ENCODE peak calls at places on chromosomes 4 and X, in five cellular contexts. X, K, W, Z and E are unnamed samples.

GRCh38 chrX:74383611-74384010 is 37.7 kb upstream of the SLC16A2 start:
- DNase-seq in K (peak), X (peak), Z (no peak), W (peak), E (no peak)

GRCh38 chr4:4639370-4639769 is 97.5 kb upstream of the STX18 start:
- DNase-seq in W (no peak), K (no peak), Z (no peak), X (no peak), E (no peak)

GRCh38 chr4:76589872-76590846 is 155.1 kb downstream of the SHROOM3 start:
- DNase-seq in X (peak), K (peak), Z (no peak), W (peak), E (no peak)

GRCh38 chrX:71082778-71083177 is 12.9 kb upstream of the FOXO4 start:
- DNase-seq in W (no peak), X (no peak), K (no peak), Z (no peak), E (no peak)

GRCh38 chr4:150583287-150584197 is 1.6 kb downstream of the MAB21L2 start:
- DNase-seq in W (no peak), X (peak), K (no peak), Z (no peak), E (no peak)

GRCh38 chr4:94396984-94397383 is 54.3 kb upstream of the HPGDS start:
- DNase-seq in X (no peak), W (no peak), Z (no peak), K (no peak), E (no peak)

GRCh38 chr4:7109169-7109568 is 41.3 kb upstream of the GRPEL1 start:
- DNase-seq in W (no peak), K (no peak), X (no peak), Z (no peak), E (no peak)

GRCh38 chrX:22760513-22761057 is 239.2 kb upstream of the DDX53 start:
- DNase-seq in Z (no peak), W (no peak), K (no peak), X (no peak), E (no peak)

GRCh38 chr4:114040319-114041116 is 61.1 kb upstream of the ARSJ start:
- DNase-seq in X (peak), K (peak), W (no peak), Z (no peak), E (no peak)

GRCh38 chr4:1198070-1198844 is 25.9 kb upstream of the SPON2 start:
- DNase-seq in W (no peak), Z (no peak), X (no peak), K (no peak), E (no peak)

GRCh38 chrX:48957477-48957826 is at the start of gene OTUD5:
- DNase-seq in K (peak), W (peak), Z (no peak), X (no peak), E (no peak)

GRCh38 chrX:70301716-70302115 is 11.8 kb downstream of the KIF4A start:
- DNase-seq in W (no peak), X (peak), K (no peak), Z (no peak), E (no peak)

GRCh38 chr4:27620886-27621285 is 760.2 kb downstream of the STIM2 start:
- DNase-seq in W (no peak), K (no peak), X (no peak), Z (no peak), E (no peak)
- TF ChIP-seq CTCF in W (no peak), K (no peak), X (no peak), Z (no peak), E (no peak)

GRCh38 chr4:162839814-162840213 is 326.9 kb downstream of the NAF1 start:
- DNase-seq in X (no peak), K (no peak), Z (no peak), W (no peak), E (no peak)
- TF ChIP-seq CTCF in X (no peak), K (no peak), Z (no peak), W (no peak), E (no peak)

GRCh38 chrX:39480966-39481365 is 616.8 kb downstream of the BCOR start:
- DNase-seq in W (no peak), K (no peak), X (no peak), Z (no peak), E (no peak)

GRCh38 chrX:39487166-39488006 is 610.4 kb downstream of the BCOR start:
- DNase-seq in K (no peak), X (no peak), Z (no peak), W (no peak), E (no peak)

GRCh38 chrX:39479856-39480255 is 617.9 kb downstream of the BCOR start:
- DNase-seq in X (no peak), K (no peak), W (no peak), Z (no peak), E (no peak)

GRCh38 chrX:39484159-39484558 is 613.6 kb downstream of the BCOR start:
- DNase-seq in K (no peak), Z (no peak), X (no peak), W (no peak), E (no peak)

GRCh38 chrX:39484669-39485068 is 613.1 kb downstream of the BCOR start:
- DNase-seq in W (no peak), K (no peak), X (no peak), Z (no peak), E (no peak)
- TF ChIP-seq CTCF in W (no peak), K (no peak), X (no peak), Z (no peak), E (no peak)

GRCh38 chrX:152817082-152817744 is 13.3 kb downstream of the CETN2 start:
- DNase-seq in X (peak), W (no peak), Z (no peak), K (peak), E (no peak)
- TF ChIP-seq CTCF in X (peak), W (peak), Z (no peak), K (no peak), E (peak)